ENCODE peak calls at places on chromosomes 1 and 21, in ten cellular contexts. K is HEK293T; L is kidney tubule cell; V is AML-193; W is activated CD8-positive, alpha-beta memory T cell treated with anti-CD3 and anti-CD28 coated beads, Interleukin-2, amount 50 U/mL, for 48 hours; O is astrocyte; Q is NCI-H1092 treated with DMSO at 0.1 percent for 48 hours; F is anterior cingulate cortex; A is OCI-M1; X is GM12891. P is an unnamed sample.

GRCh38 chr21:35075546-35075945 is 26.4 kb upstream of the RUNX1 start:
- DNase-seq in A (peak; percentile 37), F (no peak), O (peak; percentile 78), Q (no peak), L (peak; percentile 90), W (no peak), X (no peak), V (no peak), K (no peak), P (no peak)

GRCh38 chr1:30668546-30669327 is 54.6 kb downstream of the MATN1 start:
- DNase-seq in Q (no peak), K (no peak), X (no peak), O (no peak), F (no peak), L (no peak), W (no peak), V (no peak), A (no peak), P (no peak)

GRCh38 chr1:227948493-227949260 is 945 bp upstream of the WNT9A start:
- DNase-seq in X (no peak), O (no peak), K (no peak), Q (no peak), L (peak; percentile 12), W (peak; percentile 52), A (no peak), F (no peak), V (no peak), P (no peak)

GRCh38 chr1:52238474-52238873 is 96.6 kb downstream of the ZFYVE9 start:
- DNase-seq in L (peak; percentile 60), O (peak; percentile 70), V (no peak), Q (no peak), X (no peak), A (no peak), F (no peak), W (no peak), K (no peak), P (no peak)

GRCh38 chr1:14815175-14815882 is 216.8 kb downstream of the KAZN start:
- DNase-seq in A (no peak), W (no peak), K (no peak), V (no peak), F (no peak), Q (no peak), X (no peak), O (peak; percentile 64), L (peak; percentile 80), P (no peak)

GRCh38 chr1:197998110-197998509 is 80.9 kb downstream of the LHX9 start:
- DNase-seq in W (no peak), L (no peak), O (no peak), X (no peak), K (no peak), Q (no peak), F (no peak), A (no peak), V (no peak), P (no peak)

GRCh38 chr1:9128161-9128519 is 762 bp downstream of the GPR157 start:
- DNase-seq in Q (no peak), A (no peak), O (no peak), F (no peak), X (no peak), W (no peak), L (peak; percentile 21), V (peak; percentile 10), K (no peak), P (no peak)

GRCh38 chr1:151132676-151133338 is 13.6 kb downstream of the SEMA6C start:
- DNase-seq in W (no peak), Q (no peak), L (no peak), K (no peak), O (no peak), V (no peak), A (no peak), X (no peak), F (no peak), P (no peak)

GRCh38 chr1:25890249-25891034 is 14.9 kb upstream of the PAQR7 start:
- DNase-seq in V (no peak), L (peak; percentile 98), X (no peak), F (no peak), K (no peak), Q (no peak), A (no peak), O (peak; percentile 81), W (no peak), P (no peak)

GRCh38 chr1:156126701-156127534 is 12.4 kb downstream of the LMNA start:
- DNase-seq in K (no peak), O (peak; percentile 97), A (peak; percentile 97), F (no peak), X (no peak), Q (no peak), V (peak; percentile 87), L (peak; percentile 93), W (peak; percentile 88), P (peak; percentile 63)

GRCh38 chr1:208614610-208615009 is 370.4 kb upstream of the PLXNA2 start:
- DNase-seq in O (no peak), F (no peak), K (no peak), L (no peak), W (no peak), X (no peak), Q (no peak), V (no peak), A (no peak), P (no peak)

GRCh38 chr1:232805269-232806070 is at the start of gene MAP10:
- DNase-seq in W (peak; percentile 86), Q (peak; percentile 68), O (peak; percentile 61), A (peak; percentile 91), X (peak; percentile 71), K (no peak), V (no peak), F (peak; percentile 25), L (peak; percentile 74), P (peak; percentile 73)

GRCh38 chr1:5915587-5916571 is 76.3 kb downstream of the NPHP4 start:
- DNase-seq in K (peak; percentile 42), V (peak; percentile 4), L (peak; percentile 52), W (peak; percentile 34), A (peak; percentile 63), X (peak; percentile 48), Q (no peak), F (peak; percentile 44), O (peak; percentile 41), P (no peak)

GRCh38 chr1:2229032-2229920 is 1.2 kb downstream of the SKI start:
- DNase-seq in V (peak; percentile 21), A (peak; percentile 75), Q (peak; percentile 40), X (no peak), F (peak; percentile 77), O (peak; percentile 44), K (no peak), W (peak; percentile 77), L (peak; percentile 64), P (peak; percentile 24)

GRCh38 chr1:120179420-120180348 is 3.4 kb upstream of the SEC22B start:
- DNase-seq in K (peak; percentile 6), W (no peak), V (no peak), Q (peak; percentile 57), X (no peak), A (peak; percentile 57), L (peak; percentile 63), O (peak; percentile 88), F (no peak), P (no peak)

GRCh38 chr1:116178837-116179236 is 67.6 kb downstream of the MAB21L3 start:
- DNase-seq in Q (no peak), K (no peak), W (no peak), F (no peak), X (no peak), V (no peak), A (no peak), O (no peak), L (no peak), P (no peak)

GRCh38 chr1:91549041-91549735 is 48.5 kb downstream of the CDC7 start:
- DNase-seq in W (no peak), O (no peak), V (no peak), F (no peak), K (no peak), L (no peak), X (no peak), Q (no peak), A (no peak), P (peak; percentile 44)

GRCh38 chr1:42552636-42553035 is 89.5 kb downstream of the CCDC30 start:
- DNase-seq in F (no peak), O (no peak), X (no peak), L (no peak), K (no peak), A (no peak), V (no peak), W (no peak), Q (no peak), P (no peak)

GRCh38 chr1:10033359-10033845 is 644 bp downstream of the UBE4B start:
- DNase-seq in F (peak; percentile 45), X (no peak), K (no peak), W (no peak), L (peak; percentile 65), Q (peak; percentile 67), O (no peak), V (peak; percentile 25), A (peak; percentile 87), P (no peak)

GRCh38 chr1:244291867-244292180 is 159.9 kb downstream of the ADSS2 start:
- DNase-seq in X (no peak), Q (no peak), F (no peak), K (no peak), A (no peak), L (no peak), V (no peak), W (no peak), O (no peak), P (no peak)

GRCh38 chr1:28428012-28428411 is 58.5 kb downstream of the PHACTR4 start:
- DNase-seq in L (no peak), F (no peak), A (peak; percentile 41), W (no peak), K (no peak), X (no peak), O (no peak), V (no peak), Q (no peak), P (no peak)

GRCh38 chr21:37153193-37153934 is 80.3 kb downstream of the TTC3 start:
- DNase-seq in O (peak; percentile 68), L (no peak), W (no peak), V (no peak), K (no peak), A (no peak), F (no peak), X (no peak), Q (no peak), P (no peak)

GRCh38 chr1:176051902-176052518 is 155.1 kb downstream of the COP1 start:
- DNase-seq in L (no peak), Q (no peak), V (peak; percentile 6), O (no peak), X (no peak), A (no peak), W (no peak), F (no peak), K (no peak), P (no peak)

GRCh38 chr1:159900086-159900680 is at the start of gene CFAP45:
- DNase-seq in A (no peak), X (peak; percentile 66), W (no peak), Q (peak; percentile 45), F (no peak), V (no peak), O (peak; percentile 60), L (peak; percentile 85), K (peak; percentile 89), P (no peak)

GRCh38 chr1:94772230-94772641 is 47.9 kb upstream of the SLC44A3 start:
- DNase-seq in L (peak; percentile 64), A (no peak), V (no peak), K (no peak), O (peak; percentile 67), W (no peak), F (no peak), Q (no peak), X (no peak), P (no peak)

GRCh38 chr1:95097426-95097825 is 19.7 kb upstream of the TLCD4 start:
- DNase-seq in V (no peak), K (no peak), W (no peak), L (no peak), Q (no peak), O (no peak), F (no peak), X (no peak), A (no peak), P (no peak)

GRCh38 chr1:113903496-113904291 is 905 bp downstream of the AP4B1 start:
- DNase-seq in W (no peak), L (peak; percentile 17), V (peak; percentile 48), X (no peak), F (no peak), O (no peak), K (no peak), A (peak; percentile 34), Q (peak; percentile 34), P (no peak)

GRCh38 chr1:25616932-25617625 is 488 bp downstream of the MAN1C1 start:
- DNase-seq in X (no peak), A (no peak), W (peak; percentile 69), V (no peak), O (no peak), F (no peak), Q (no peak), K (peak; percentile 21), L (no peak), P (no peak)

P was measured in GDM1.